ENCODE peak calls at places on chromosomes 16 and 17, in nine cellular contexts. G is OCI-LY7, W is pancreas, O is transverse colon, Y is GM23338, J is psoas muscle, E is fibroblast of lung, K is IMR-90, V is ovary. T is an unnamed sample. For H3K4me1, the result is how much of the 10 kb centered on the place peaks cover.

GRCh38 chr17:57487552-57487951 is 231.2 kb downstream of the MSI2 start:
- DNase-seq in G (no peak), W (no peak), O (no peak), Y (no peak), J (no peak), E (no peak), K (no peak), V (no peak), T (no peak)

GRCh38 chr16:88988980-88989791 is 12.2 kb upstream of the CBFA2T3 start:
- DNase-seq in G (no peak), W (peak), O (no peak), Y (no peak), J (no peak), E (no peak), K (no peak), V (no peak), T (no peak)

GRCh38 chr17:78998311-78999055 is 11.1 kb downstream of the CANT1 start:
- DNase-seq in G (no peak), W (peak), O (peak), Y (no peak), J (peak), E (no peak), K (no peak), V (peak), T (peak)

GRCh38 chr16:89890886-89891657 is 17.7 kb downstream of the TCF25 start:
- DNase-seq in G (no peak), W (peak), O (no peak), Y (no peak), J (no peak), E (peak), K (no peak), V (peak), T (no peak)

GRCh38 chr16:19284207-19284606 is 1.3 kb upstream of the CLEC19A start:
- DNase-seq in G (no peak), W (peak), O (no peak), Y (no peak), J (peak), E (peak), K (no peak), V (no peak), T (peak)

GRCh38 chr17:76983431-76983830 is 115.2 kb downstream of the MGAT5B start:
- DNase-seq in G (no peak), W (no peak), O (no peak), Y (no peak), J (no peak), E (no peak), K (no peak), V (no peak), T (no peak)

GRCh38 chr17:79808763-79809529 is 12.1 kb upstream of the CBX8 start:
- DNase-seq in G (peak), W (peak), O (peak), Y (peak), J (no peak), E (no peak), K (no peak), V (no peak), T (peak)

GRCh38 chr16:76278976-76279375 is 1.8 kb downstream of the CNTNAP4 start:
- DNase-seq in G (peak), W (no peak), O (no peak), Y (peak), J (no peak), E (no peak), K (no peak), V (no peak), T (no peak)

GRCh38 chr17:3030096-3030495 is 33.3 kb downstream of the OR1D5 start:
- DNase-seq in G (no peak), W (no peak), O (no peak), Y (no peak), J (no peak), E (peak), K (peak), V (no peak), T (no peak)

GRCh38 chr17:31472137-31472536 is 80.7 kb downstream of the RAB11FIP4 start:
- DNase-seq in G (no peak), W (no peak), O (no peak), Y (no peak), J (no peak), E (no peak), K (no peak), V (no peak), T (no peak)

GRCh38 chr17:59330314-59330942 is 1.0 kb upstream of the YPEL2 start:
- DNase-seq in G (no peak), W (peak), O (peak), Y (peak), J (no peak), E (no peak), K (no peak), V (peak), T (peak)

GRCh38 chr17:34719569-34719968 is 140.2 kb downstream of the TMEM132E start:
- DNase-seq in G (no peak), W (no peak), O (no peak), Y (no peak), J (no peak), E (no peak), K (no peak), V (no peak), T (no peak)

GRCh38 chr16:77652399-77652798 is 69.9 kb upstream of the NUDT7 start:
- DNase-seq in G (no peak), W (no peak), O (no peak), Y (no peak), J (no peak), E (no peak), K (no peak), V (no peak), T (no peak)

GRCh38 chr17:79814624-79814965 is 17.7 kb upstream of the CBX8 start:
- DNase-seq in G (no peak), W (no peak), O (peak), Y (no peak), J (no peak), E (no peak), K (no peak), V (no peak), T (no peak)

GRCh38 chr16:89645122-89645521 is 12.4 kb downstream of the CHMP1A start:
- DNase-seq in G (no peak), W (no peak), O (no peak), Y (no peak), J (no peak), E (no peak), K (no peak), V (no peak), T (no peak)

GRCh38 chr16:46629331-46629843 is 8.2 kb upstream of the SHCBP1 start:
- DNase-seq in G (no peak), W (no peak), O (no peak), Y (peak), J (peak), E (peak), K (peak), V (no peak), T (peak)

GRCh38 chr17:43768382-43768781 is 9.8 kb upstream of the SOST start:
- DNase-seq in G (peak), W (no peak), O (peak), Y (no peak), J (peak), E (no peak), K (no peak), V (no peak), T (no peak)

GRCh38 chr17:80125656-80126448 is 21.1 kb downstream of the EIF4A3 start:
- DNase-seq in G (no peak), W (no peak), O (no peak), Y (no peak), J (no peak), E (peak), K (peak), V (no peak), T (no peak)

GRCh38 chr17:3845361-3845753 is 689 bp downstream of the NCBP3 start:
- DNase-seq in G (peak), W (no peak), O (peak), Y (no peak), J (no peak), E (peak), K (no peak), V (no peak), T (peak)

GRCh38 chr17:67467500-67468481 is 90.7 kb downstream of the PITPNC1 start:
- DNase-seq in G (peak), W (no peak), O (no peak), Y (no peak), J (no peak), E (no peak), K (no peak), V (no peak), T (no peak)

GRCh38 chr16:9594961-9595360 is 503.5 kb downstream of the HAPSTR1 start:
- DNase-seq in G (no peak), W (no peak), O (no peak), Y (no peak), J (no peak), E (no peak), K (no peak), V (no peak), T (no peak)

GRCh38 chr17:50511058-50511457 is 2.8 kb downstream of the MYCBPAP start:
- DNase-seq in G (no peak), W (no peak), O (no peak), Y (no peak), J (no peak), E (no peak), K (peak), V (no peak), T (no peak)

GRCh38 chr16:50394215-50394802 is 25.5 kb upstream of the BRD7 start:
- DNase-seq in G (peak), W (no peak), O (no peak), Y (no peak), J (no peak), E (no peak), K (no peak), V (no peak), T (no peak)

GRCh38 chr17:382644-383533 is 30.3 kb upstream of the RPH3AL start:
- DNase-seq in G (no peak), W (no peak), O (no peak), Y (peak), J (no peak), E (peak), K (peak), V (no peak), T (peak)

GRCh38 chr17:39096435-39097158 is 54.8 kb downstream of the PLXDC1 start:
- DNase-seq in G (peak), W (no peak), O (peak), Y (no peak), J (no peak), E (no peak), K (no peak), V (peak), T (peak)

GRCh38 chr17:49365667-49366066 is 3.6 kb upstream of the ZNF652 start:
- DNase-seq in G (peak), W (no peak), O (no peak), Y (peak), J (no peak), E (no peak), K (no peak), V (no peak), T (peak)

GRCh38 chr16:89144681-89145080 is 26.9 kb upstream of the CDH15 start:
- DNase-seq in G (no peak), W (no peak), O (no peak), Y (no peak), J (peak), E (no peak), K (no peak), V (peak), T (no peak)

GRCh38 chr17:55086635-55087058 is 118.1 kb downstream of the STXBP4 start:
- DNase-seq in G (no peak), W (no peak), O (no peak), Y (no peak), J (no peak), E (peak), K (peak), V (no peak), T (no peak)

GRCh38 chr17:13476722-13477121 is 125.0 kb downstream of the HS3ST3A1 start:
- DNase-seq in G (no peak), W (no peak), O (no peak), Y (no peak), J (no peak), E (peak), K (peak), V (no peak), T (no peak)

GRCh38 chr17:57975044-57975443 is 13.0 kb downstream of the VEZF1 start:
- DNase-seq in G (no peak), W (no peak), O (no peak), Y (no peak), J (no peak), E (peak), K (peak), V (no peak), T (no peak)

GRCh38 chr17:45702666-45703266 is 81.4 kb upstream of the CRHR1 start:
- DNase-seq in G (no peak), W (no peak), O (no peak), Y (peak), J (no peak), E (peak), K (peak), V (no peak), T (no peak)

GRCh38 chr16:86517652-86518258 is 7.4 kb downstream of the FOXF1 start:
- DNase-seq in G (peak), W (no peak), O (peak), Y (peak), J (peak), E (peak), K (peak), V (no peak), T (peak)

GRCh38 chr16:28897826-28898225 is 19.5 kb downstream of the ATP2A1 start:
- DNase-seq in G (no peak), W (no peak), O (no peak), Y (no peak), J (no peak), E (no peak), K (no peak), V (no peak), T (no peak)

GRCh38 chr16:85667841-85668413 is 20.8 kb downstream of the GINS2 start:
- DNase-seq in G (no peak), W (peak), O (no peak), Y (no peak), J (no peak), E (no peak), K (no peak), V (no peak), T (no peak)

GRCh38 chr17:81388612-81389367 is 6.5 kb upstream of the BAHCC1 start:
- DNase-seq in G (no peak), W (peak), O (no peak), Y (peak), J (peak), E (peak), K (no peak), V (peak), T (no peak)
- H3K27ac ChIP-seq in G (no peak), W (peak), O (peak), Y (no peak), J (peak), E (peak), K (no peak), V (peak), T (no peak)

GRCh38 chr16:57642368-57643135 is 14.1 kb downstream of the ADGRG1 start:
- DNase-seq in G (no peak), W (no peak), O (no peak), Y (no peak), J (no peak), E (peak), K (no peak), V (no peak), T (no peak)
- H3K4me1 ChIP-seq in G (under half), W (under half), O (under half), Y (under half), J (under half), E (under half), K (under half), V (under half), T (under half)

DNA sequence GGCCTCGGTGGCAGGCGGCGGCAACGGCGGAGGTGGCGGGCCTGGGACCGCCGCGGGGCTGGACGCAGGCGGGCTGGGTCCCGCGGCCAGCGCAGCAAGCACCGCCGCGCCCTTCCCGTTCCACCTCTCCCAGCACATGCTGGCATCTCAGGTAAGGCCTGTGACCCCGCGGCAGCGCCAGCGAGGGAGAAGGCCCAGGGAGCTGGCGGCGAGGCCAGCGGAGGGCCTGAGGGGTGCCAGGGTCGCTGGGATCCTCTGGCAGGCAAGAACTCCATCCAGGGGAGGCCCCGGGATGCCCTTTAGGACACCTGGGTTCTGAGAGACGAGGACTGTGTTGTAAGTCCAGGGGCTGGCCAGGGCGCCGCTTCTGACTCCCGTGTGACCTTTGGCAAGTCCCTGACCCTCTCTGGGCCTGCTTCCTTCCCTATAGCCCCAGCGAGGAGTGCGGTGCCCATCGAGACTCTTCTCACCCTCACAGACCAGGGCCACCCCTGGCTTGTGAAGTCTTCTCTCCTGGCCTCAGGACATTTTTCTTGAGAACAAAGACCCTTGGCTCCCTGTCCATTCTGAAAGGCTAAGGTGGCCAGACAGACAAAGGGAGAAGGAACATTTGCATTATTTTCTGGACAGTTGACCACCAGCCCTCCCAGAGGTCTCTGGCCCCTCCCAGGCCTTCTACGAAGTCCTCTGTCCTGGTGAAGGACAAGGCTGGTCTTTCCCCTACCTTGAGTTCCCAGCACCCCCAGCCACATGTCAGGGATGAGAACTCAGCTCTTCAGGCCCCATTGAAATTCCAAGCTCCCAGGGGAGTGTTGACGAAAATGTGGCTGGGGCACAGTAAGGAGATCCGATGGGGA is 6.3 kb downstream of the TBX2 start:
- DNase-seq in G (no peak), W (peak), O (no peak), Y (peak), J (no peak), E (no peak), K (peak), V (peak), T (no peak)
- H3K27ac ChIP-seq in G (no peak), W (no peak), O (peak), Y (no peak), J (peak), E (peak), K (peak), V (peak), T (peak)

GRCh38 chr17:17110520-17110919 is 68.3 kb downstream of the MPRIP start:
- DNase-seq in G (no peak), W (no peak), O (no peak), Y (no peak), J (no peak), E (no peak), K (no peak), V (no peak), T (no peak)
- H3K4me1 ChIP-seq in G (under half), W (under half), O (under half), Y (under half), J (half or more), E (under half), K (under half), V (under half), T (under half)